ENCODE peak calls at places on chromosomes 2 and 18, in five cellular contexts. Q is COR-L47; N is SK-MEL-5; O is stimulated activated CD4-positive, alpha-beta T cell treated with anti-CD3 and anti-CD28 coated beads, Interleukin-1b, Interleukin-23, amount 100 ng/mL, for 48 hours; U is GM13976. C is an unnamed sample.

GRCh38 chr2:11556101-11556806 is 22.4 kb downstream of the GREB1 start:
- DNase-seq in Q (no peak), N (no peak), O (no peak), U (no peak), C (no peak)

GRCh38 chr2:241842620-241843211 is 16.0 kb downstream of the PDCD1 start:
- DNase-seq in Q (no peak), N (no peak), O (peak), U (peak), C (no peak)

GRCh38 chr2:65054749-65055426 is 1.3 kb upstream of the CEP68 start:
- DNase-seq in Q (no peak), N (no peak), O (no peak), U (no peak), C (no peak)

GRCh38 chr18:67665266-67665665 is 148.7 kb upstream of the DSEL start:
- DNase-seq in Q (no peak), N (no peak), O (no peak), U (no peak), C (peak)

GRCh38 chr2:88666576-88666975 is 24.9 kb upstream of the RPIA start:
- DNase-seq in Q (no peak), N (no peak), O (no peak), U (no peak), C (no peak)

GRCh38 chr18:30889582-30890301 is 152.8 kb downstream of the DSC3 start:
- DNase-seq in Q (peak), N (peak), O (no peak), U (peak), C (peak)

GRCh38 chr2:189208254-189208653 is 28.7 kb upstream of the COL5A2 start:
- DNase-seq in Q (no peak), N (peak), O (no peak), U (no peak), C (no peak)

GRCh38 chr2:112656679-112657078 is 10.9 kb downstream of the SLC20A1 start:
- DNase-seq in Q (no peak), N (no peak), O (no peak), U (no peak), C (no peak)

GRCh38 chr2:232372231-232373208 is 6.0 kb upstream of the ALPP start:
- DNase-seq in Q (no peak), N (no peak), O (no peak), U (no peak), C (no peak)

GRCh38 chr2:224887159-224887558 is 155.1 kb downstream of the DOCK10 start:
- DNase-seq in Q (no peak), N (peak), O (no peak), U (no peak), C (no peak)

GRCh38 chr2:120558892-120559291 is 176.8 kb upstream of the GLI2 start:
- DNase-seq in Q (no peak), N (no peak), O (no peak), U (no peak), C (no peak)

GRCh38 chr2:241123816-241124536 is 21.9 kb upstream of the MTERF4 start:
- DNase-seq in Q (no peak), N (no peak), O (peak), U (no peak), C (no peak)

GRCh38 chr2:139791330-139791729 is 1011.1 kb upstream of the NXPH2 start:
- DNase-seq in Q (no peak), N (no peak), O (no peak), U (no peak), C (peak)

GRCh38 chr2:170716851-170717598 is 1.9 kb downstream of the SP5 start:
- DNase-seq in Q (no peak), N (no peak), O (peak), U (peak), C (peak)

GRCh38 chr2:54898451-54899226 is 151.6 kb downstream of the RTN4 start:
- DNase-seq in Q (no peak), N (no peak), O (no peak), U (no peak), C (no peak)

GRCh38 chr2:214856116-214856515 is 46.6 kb upstream of the BARD1 start:
- DNase-seq in Q (no peak), N (no peak), O (no peak), U (no peak), C (no peak)

C was measured in NCI-H82.